ENCODE peak calls at places on chromosomes 5 and 9, in seven cellular contexts. O, E, V, Q, U, R and I are unnamed samples.

GRCh38 chr5:140250386-140250785 is 52.5 kb downstream of the PFDN1 start:
- DNase-seq in O (no peak), E (no peak), V (no peak), Q (no peak), U (no peak), R (no peak), I (no peak)

GRCh38 chr5:139475865-139476651 is 5.3 kb downstream of the SMIM33 start:
- DNase-seq in O (no peak), E (no peak), V (no peak), Q (no peak), U (no peak), R (no peak), I (no peak)

GRCh38 chr9:130120207-130120587 is 52.0 kb upstream of the NCS1 start:
- DNase-seq in O (no peak), E (no peak), V (no peak), Q (no peak), U (no peak), R (no peak), I (no peak)

GRCh38 chr5:111532873-111533272 is 20.5 kb upstream of the STARD4 start:
- DNase-seq in O (no peak), E (no peak), V (no peak), Q (no peak), U (no peak), R (no peak), I (no peak)

GRCh38 chr5:7781899-7782298 is 69.0 kb downstream of the CFAP90 start:
- DNase-seq in O (no peak), E (no peak), V (no peak), Q (no peak), U (no peak), R (no peak), I (no peak)

GRCh38 chr5:77843570-77844407 is 67.7 kb upstream of the TBCA start:
- DNase-seq in O (peak; percentile 27), E (no peak), V (no peak), Q (no peak), U (no peak), R (no peak), I (no peak)

GRCh38 chr9:16575142-16575877 is 295.2 kb downstream of the BNC2 start:
- DNase-seq in O (no peak), E (peak; percentile 31), V (no peak), Q (no peak), U (peak; percentile 42), R (no peak), I (no peak)

GRCh38 chr5:150254363-150255154 is 35.0 kb downstream of the CAMK2A start:
- DNase-seq in O (peak; percentile 40), E (no peak), V (no peak), Q (no peak), U (no peak), R (no peak), I (peak; percentile 53)

DNA sequence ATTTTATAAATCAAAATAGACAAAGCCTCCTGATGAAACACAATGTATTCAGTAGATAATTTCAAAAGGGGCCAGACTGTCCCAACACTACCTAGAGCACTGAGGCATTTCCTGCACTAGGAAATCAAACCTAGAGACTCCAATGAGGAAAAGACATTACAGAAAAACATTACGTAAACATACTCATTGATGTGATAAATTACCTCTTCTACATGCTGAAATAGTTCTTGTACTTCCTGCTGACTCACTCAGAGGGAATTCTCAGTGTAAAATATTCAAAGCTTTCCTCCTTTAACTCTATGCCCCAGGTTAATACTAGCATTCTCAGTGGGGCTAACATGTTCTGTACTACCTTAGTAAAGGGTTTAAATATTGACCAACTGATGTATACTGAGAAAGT is 178.0 kb downstream of the ESM1 start:
- DNase-seq in O (no peak), E (peak; percentile 79), V (no peak), Q (no peak), U (no peak), R (no peak), I (no peak)
- H3K27ac ChIP-seq in O (no peak overlapping the region), E (peak overlapping the region; percentile 37), V (no peak overlapping the region), Q (no peak overlapping the region), U (no peak overlapping the region), R (no peak overlapping the region), I (no peak overlapping the region)

GRCh38 chr9:133003071-133003461 is 24.6 kb downstream of the GFI1B start:
- DNase-seq in O (no peak), E (no peak), V (no peak), Q (no peak), U (no peak), R (no peak), I (no peak)
- H3K4me3 ChIP-seq in O (no peak overlapping the region), E (no peak overlapping the region), V (no peak overlapping the region), Q (no peak overlapping the region), U (no peak overlapping the region), R (no peak overlapping the region), I (no peak overlapping the region)

DNA sequence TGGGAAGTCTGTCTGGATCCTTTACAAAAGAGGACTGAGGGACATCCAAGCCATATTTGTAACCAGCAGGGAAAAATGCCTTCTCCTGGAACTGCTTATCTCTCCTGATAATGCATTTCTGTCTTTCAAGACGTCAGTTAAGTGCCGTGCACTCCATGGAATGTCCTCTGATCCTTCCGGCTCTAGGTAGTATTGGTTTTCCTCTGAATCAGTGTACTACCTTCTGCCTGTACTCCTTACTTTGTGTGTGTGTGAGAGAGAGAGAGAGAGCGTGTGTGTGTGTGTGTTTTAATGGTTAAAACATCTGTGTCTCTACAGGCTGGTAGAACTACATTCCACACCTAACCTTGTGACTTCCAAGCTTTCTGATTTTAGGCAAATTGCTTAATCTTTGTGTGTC is 89.9 kb downstream of the PIP5K1B start:
- DNase-seq in O (peak; percentile 61), E (no peak), V (no peak), Q (no peak), U (no peak), R (no peak), I (no peak)
- H3K27ac ChIP-seq in O (peak overlapping the region; percentile 67), E (no peak overlapping the region), V (no peak overlapping the region), Q (no peak overlapping the region), U (no peak overlapping the region), R (no peak overlapping the region), I (no peak overlapping the region)

DNA sequence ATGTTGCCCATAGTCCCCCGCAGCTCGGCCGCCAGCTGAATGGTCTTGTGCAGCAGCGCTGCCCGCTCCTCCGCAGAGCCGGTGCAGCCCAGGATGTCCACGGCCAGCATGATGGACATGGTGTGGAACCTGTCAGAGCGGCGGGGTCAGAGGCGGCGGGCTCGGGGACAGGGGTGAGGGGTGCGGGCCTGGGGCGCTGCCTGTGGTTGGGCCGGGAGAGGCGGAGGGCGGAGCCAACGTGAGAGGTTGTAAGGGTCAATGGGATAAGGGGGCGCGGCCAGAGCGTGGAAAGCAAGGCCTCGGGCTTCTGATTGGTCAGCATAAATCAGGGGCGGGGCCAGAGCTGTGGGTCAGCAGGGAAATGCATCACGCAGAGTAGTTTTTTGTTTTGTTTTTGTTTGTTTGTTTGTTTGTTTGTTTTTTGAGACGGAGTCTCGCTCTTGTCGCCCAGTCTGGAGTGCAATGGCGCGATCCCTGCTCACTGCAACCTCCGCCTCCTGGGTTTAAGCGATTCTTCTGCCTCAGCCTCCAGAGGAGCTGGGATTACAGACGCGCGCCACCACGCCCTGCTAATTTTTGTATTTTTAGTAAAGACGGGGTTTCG is 6.8 kb upstream of the TOR2A start:
- DNase-seq in O (peak; percentile 96), E (peak; percentile 19), V (no peak), Q (no peak), U (peak; percentile 87), R (peak; percentile 80), I (peak; percentile 55)
- H3K4me3 ChIP-seq in O (peak overlapping the region; percentile 38), E (no peak overlapping the region), V (no peak overlapping the region), Q (no peak overlapping the region), U (no peak overlapping the region), R (no peak overlapping the region), I (no peak overlapping the region)